ENCODE peak calls at places on chromosomes 4 and X, in five cellular contexts. I is hepatocyte, H is fibroblast of lung, C is sigmoid colon, G is adipocyte. W is an unnamed sample.

GRCh38 chr4:53532521-53532920 is 58.8 kb downstream of the LNX1 start:
- DNase-seq in I (no peak), H (no peak), C (no peak), G (no peak), W (no peak)

GRCh38 chr4:27973056-27973455 is 1112.4 kb downstream of the STIM2 start:
- DNase-seq in I (no peak), H (no peak), C (no peak), G (no peak), W (no peak)

GRCh38 chrX:154356596-154356995 is 17.8 kb downstream of the FLNA start:
- DNase-seq in I (no peak), H (no peak), C (no peak), G (no peak), W (no peak)

GRCh38 chrX:30887721-30888120 is 1.3 kb downstream of the TAB3 start:
- DNase-seq in I (no peak), H (no peak), C (no peak), G (no peak), W (no peak)

GRCh38 chrX:123493857-123494256 is 239.0 kb downstream of the THOC2 start:
- DNase-seq in I (no peak), H (no peak), C (no peak), G (no peak), W (no peak)

GRCh38 chrX:15849555-15849954 is 5.1 kb downstream of the AP1S2 start:
- DNase-seq in I (peak; percentile 22), H (peak; percentile 39), C (no peak), G (peak; percentile 22), W (no peak)

GRCh38 chr4:186137193-186137792 is 32.8 kb downstream of the FAM149A start:
- DNase-seq in I (peak; percentile 30), H (peak; percentile 47), C (no peak), G (peak; percentile 77), W (no peak)

GRCh38 chr4:109072595-109072994 is 229.9 kb downstream of the COL25A1 start:
- DNase-seq in I (peak; percentile 35), H (peak; percentile 86), C (no peak), G (peak; percentile 93), W (peak; percentile 43)

GRCh38 chrX:18354369-18355329 is at the start of gene SCML2:
- DNase-seq in I (peak; percentile 64), H (peak; percentile 46), C (peak; percentile 69), G (peak; percentile 71), W (no peak)

GRCh38 chr4:73690051-73690744 is 50.2 kb upstream of the CXCL8 start:
- DNase-seq in I (no peak), H (peak; percentile 53), C (no peak), G (no peak), W (no peak)

GRCh38 chr4:5215321-5215720 is 164.0 kb downstream of the STK32B start:
- DNase-seq in I (no peak), H (no peak), C (no peak), G (no peak), W (no peak)

GRCh38 chrX:124098089-124098488 is 136.6 kb downstream of the STAG2 start:
- DNase-seq in I (peak; percentile 49), H (peak; percentile 56), C (no peak), G (peak; percentile 66), W (no peak)

GRCh38 chr4:136713140-136713539 is 819.2 kb downstream of the PCDH18 start:
- DNase-seq in I (no peak), H (peak; percentile 42), C (no peak), G (peak; percentile 69), W (peak; percentile 8)

GRCh38 chr4:71473541-71474240 is 134.9 kb downstream of the SLC4A4 start:
- DNase-seq in I (no peak), H (no peak), C (no peak), G (peak; percentile 54), W (no peak)

GRCh38 chrX:81489987-81490386 is 288.1 kb downstream of the SH3BGRL start:
- DNase-seq in I (no peak), H (peak; percentile 0), C (no peak), G (peak; percentile 34), W (no peak)

GRCh38 chr4:10808591-10808990 is 124.0 kb upstream of the CLNK start:
- DNase-seq in I (peak; percentile 28), H (peak; percentile 91), C (peak; percentile 67), G (peak; percentile 4), W (no peak)

GRCh38 chr4:109739547-109739946 is 9.7 kb upstream of the PLA2G12A start:
- DNase-seq in I (no peak), H (no peak), C (no peak), G (no peak), W (no peak)

GRCh38 chr4:173990879-173991231 is 292.6 kb downstream of the FBXO8 start:
- DNase-seq in I (peak; percentile 61), H (peak; percentile 50), C (peak; percentile 90), G (no peak), W (no peak)

GRCh38 chr4:98444371-98444770 is 183.2 kb downstream of the RAP1GDS1 start:
- DNase-seq in I (no peak), H (no peak), C (no peak), G (no peak), W (no peak)

GRCh38 chr4:161252520-161253141 is 911.2 kb downstream of the FSTL5 start:
- DNase-seq in I (peak; percentile 21), H (peak; percentile 1), C (no peak), G (peak; percentile 63), W (peak; percentile 4)

GRCh38 chrX:15301924-15302323 is 13.5 kb downstream of the ASB11 start:
- DNase-seq in I (peak; percentile 59), H (peak; percentile 46), C (peak; percentile 81), G (peak; percentile 30), W (no peak)

GRCh38 chr4:47104986-47105385 is 73.6 kb downstream of the GABRB1 start:
- DNase-seq in I (no peak), H (peak; percentile 27), C (no peak), G (no peak), W (no peak)

GRCh38 chr4:153079824-153080486 is 124.3 kb upstream of the TRIM2 start:
- DNase-seq in I (no peak), H (no peak), C (no peak), G (no peak), W (no peak)

GRCh38 chr4:39544580-39545315 is 17.5 kb upstream of the UGDH start:
- DNase-seq in I (no peak), H (peak; percentile 16), C (no peak), G (peak; percentile 34), W (no peak)

GRCh38 chrX:106731590-106731989 is 5.1 kb downstream of the RNF128 start:
- DNase-seq in I (no peak), H (no peak), C (no peak), G (no peak), W (no peak)

GRCh38 chr4:159410076-159410777 is 307.3 kb downstream of the RAPGEF2 start:
- DNase-seq in I (no peak), H (no peak), C (no peak), G (no peak), W (peak; percentile 88)

GRCh38 chr4:22428441-22428840 is 87.4 kb downstream of the ADGRA3 start:
- DNase-seq in I (no peak), H (no peak), C (no peak), G (no peak), W (no peak)

GRCh38 chr4:133921280-133922195 is 280.1 kb downstream of the PABPC4L start:
- DNase-seq in I (peak; percentile 23), H (peak; percentile 58), C (no peak), G (peak; percentile 24), W (peak; percentile 9)

GRCh38 chrX:37787353-37787869 is 7.6 kb downstream of the CYBB start:
- DNase-seq in I (no peak), H (no peak), C (no peak), G (no peak), W (no peak)

GRCh38 chr4:88738714-88739366 is 41.2 kb upstream of the NAP1L5 start:
- DNase-seq in I (no peak), H (no peak), C (no peak), G (no peak), W (no peak)

GRCh38 chrX:134929813-134930212 is 61.0 kb upstream of the SMIM10 start:
- DNase-seq in I (no peak), H (no peak), C (no peak), G (no peak), W (no peak)

GRCh38 chrX:35919536-35920309 is at the start of gene CFAP47:
- DNase-seq in I (peak; percentile 73), H (peak; percentile 14), C (no peak), G (no peak), W (peak; percentile 0)

GRCh38 chr4:76896731-76897521 is 1.0 kb downstream of the SOWAHB start:
- DNase-seq in I (peak; percentile 80), H (peak; percentile 6), C (no peak), G (peak; percentile 52), W (no peak)

GRCh38 chr4:108171541-108172230 is 3.0 kb upstream of the LEF1 start:
- DNase-seq in I (no peak), H (no peak), C (no peak), G (peak; percentile 8), W (no peak)

GRCh38 chrX:132016628-132017430 is 6.3 kb upstream of the STK26 start:
- DNase-seq in I (no peak), H (no peak), C (no peak), G (no peak), W (no peak)

GRCh38 chr4:16577177-16577576 is 321.3 kb downstream of the LDB2 start:
- DNase-seq in I (no peak), H (no peak), C (no peak), G (no peak), W (no peak)

GRCh38 chr4:83217721-83218522 is 66.7 kb downstream of the COQ2 start:
- DNase-seq in I (no peak), H (no peak), C (no peak), G (no peak), W (no peak)

GRCh38 chr4:113673450-113673849 is 88.1 kb downstream of the CAMK2D start:
- DNase-seq in I (peak; percentile 20), H (no peak), C (no peak), G (peak; percentile 27), W (peak; percentile 69)

GRCh38 chr4:38119663-38120374 is 159.6 kb downstream of the PTTG2 start:
- DNase-seq in I (peak; percentile 53), H (peak; percentile 84), C (no peak), G (peak; percentile 85), W (no peak)
- H3K4me1 ChIP-seq in I (peaks cover 25% of the 10 kb centered on the region), H (peaks cover 15% of the 10 kb centered on the region), C (peaks cover 25% of the 10 kb centered on the region), G (peaks cover 16% of the 10 kb centered on the region), W (peaks cover 8% of the 10 kb centered on the region)

GRCh38 chr4:48333587-48333986 is 7.7 kb upstream of the SLAIN2 start:
- DNase-seq in I (no peak), H (no peak), C (no peak), G (no peak), W (peak; percentile 76)
- H3K4me1 ChIP-seq in I (peaks cover 6% of the 10 kb centered on the region), H (peaks cover 22% of the 10 kb centered on the region), C (peaks cover 4% of the 10 kb centered on the region), G (peaks cover 47% of the 10 kb centered on the region), W (peaks cover 57% of the 10 kb centered on the region)

GRCh38 chrX:107758231-107758766 is 17.3 kb downstream of the TSC22D3 start:
- DNase-seq in I (no peak), H (no peak), C (no peak), G (no peak), W (no peak)
- H3K4me1 ChIP-seq in I (no peaks in the 10 kb centered on the region), H (no peaks in the 10 kb centered on the region), C (no peaks in the 10 kb centered on the region), G (no peaks in the 10 kb centered on the region), W (no peaks in the 10 kb centered on the region)

DNA sequence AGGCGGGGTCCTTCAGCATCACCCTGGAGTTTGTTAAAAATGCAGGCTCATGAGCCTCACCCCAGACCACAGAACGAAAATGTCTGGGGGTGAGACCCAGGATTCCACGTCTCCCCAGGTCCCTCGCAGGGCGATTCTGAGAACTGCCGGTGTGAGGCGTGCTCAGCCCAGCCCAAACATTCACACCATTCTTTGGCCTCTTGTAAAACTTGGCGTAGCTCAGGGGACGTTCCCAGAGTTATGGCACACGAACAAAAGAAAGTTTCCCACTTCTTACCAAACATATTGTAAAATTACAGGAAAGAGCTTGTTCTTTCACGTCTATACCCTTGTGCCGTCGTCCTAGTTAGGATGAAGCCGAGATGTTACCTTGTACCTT is 12.9 kb downstream of the CD99 start:
- DNase-seq in I (no peak), H (no peak), C (no peak), G (no peak), W (peak; percentile 70)
- H3K4me1 ChIP-seq in I (peaks cover 43% of the 10 kb centered on the region), H (peaks cover 27% of the 10 kb centered on the region), C (peaks cover 100% of the 10 kb centered on the region), G (peaks cover 47% of the 10 kb centered on the region), W (peaks cover 46% of the 10 kb centered on the region)

GRCh38 chrX:47199286-47199685 is 5.7 kb downstream of the UBA1 start:
- DNase-seq in I (no peak), H (no peak), C (no peak), G (no peak), W (no peak)
- H3K4me1 ChIP-seq in I (peaks cover 43% of the 10 kb centered on the region), H (peaks cover 15% of the 10 kb centered on the region), C (peaks cover 42% of the 10 kb centered on the region), G (peaks cover 49% of the 10 kb centered on the region), W (no peaks in the 10 kb centered on the region)